ENCODE peak calls at places on chromosomes 7 and 10, in six cellular contexts. One of them, this sample, is unnamed.

GRCh38 chr7:43481905-43482678 is 100.8 kb upstream of the STK17A start:
- DNase-seq in left ventricle myocardium inferior: no peak
- DNase-seq in GM12865: no peak
- DNase-seq in ascending aorta: no peak
- DNase-seq in fibroblast of villous mesenchyme: no peak
- DNase-seq in transverse colon: no peak
- DNase-seq in this sample: peak; percentile 72

GRCh38 chr7:156703209-156703608 is 62.6 kb downstream of the RNF32 start:
- DNase-seq in left ventricle myocardium inferior: peak; percentile 19
- DNase-seq in GM12865: no peak
- DNase-seq in ascending aorta: no peak
- DNase-seq in fibroblast of villous mesenchyme: no peak
- DNase-seq in transverse colon: no peak
- DNase-seq in this sample: no peak

GRCh38 chr10:100370976-100371706 is 24.1 kb downstream of the SCD start:
- DNase-seq in left ventricle myocardium inferior: peak; percentile 77
- DNase-seq in GM12865: peak; percentile 30
- DNase-seq in ascending aorta: peak; percentile 53
- DNase-seq in fibroblast of villous mesenchyme: peak; percentile 86
- DNase-seq in transverse colon: peak; percentile 91
- DNase-seq in this sample: peak; percentile 74

GRCh38 chr7:83947260-83947659 is 247.3 kb downstream of the SEMA3A start:
- DNase-seq in left ventricle myocardium inferior: no peak
- DNase-seq in GM12865: peak; percentile 42
- DNase-seq in ascending aorta: no peak
- DNase-seq in fibroblast of villous mesenchyme: no peak
- DNase-seq in transverse colon: peak; percentile 8
- DNase-seq in this sample: peak; percentile 20

GRCh38 chr7:27203378-27203953 is 3.6 kb upstream of the HOXA13 start:
- DNase-seq in left ventricle myocardium inferior: no peak
- DNase-seq in GM12865: no peak
- DNase-seq in ascending aorta: no peak
- DNase-seq in fibroblast of villous mesenchyme: peak; percentile 13
- DNase-seq in transverse colon: no peak
- DNase-seq in this sample: no peak

GRCh38 chr7:74570533-74571156 is 86.9 kb upstream of the GTF2I start:
- DNase-seq in left ventricle myocardium inferior: no peak
- DNase-seq in GM12865: no peak
- DNase-seq in ascending aorta: no peak
- DNase-seq in fibroblast of villous mesenchyme: no peak
- DNase-seq in transverse colon: no peak
- DNase-seq in this sample: no peak

GRCh38 chr10:131240691-131241090 is 70.8 kb downstream of the TCERG1L start:
- DNase-seq in left ventricle myocardium inferior: no peak
- DNase-seq in GM12865: no peak
- DNase-seq in ascending aorta: no peak
- DNase-seq in fibroblast of villous mesenchyme: no peak
- DNase-seq in transverse colon: no peak
- DNase-seq in this sample: no peak

GRCh38 chr7:121084748-121085336 is 96.3 kb downstream of the CPED1 start:
- DNase-seq in left ventricle myocardium inferior: no peak
- DNase-seq in GM12865: no peak
- DNase-seq in ascending aorta: no peak
- DNase-seq in fibroblast of villous mesenchyme: peak; percentile 76
- DNase-seq in transverse colon: no peak
- DNase-seq in this sample: peak; percentile 94

GRCh38 chr7:19708397-19709248 is at the start of gene POLR1F:
- DNase-seq in left ventricle myocardium inferior: peak; percentile 95
- DNase-seq in GM12865: peak; percentile 96
- DNase-seq in ascending aorta: peak; percentile 78
- DNase-seq in fibroblast of villous mesenchyme: peak; percentile 96
- DNase-seq in transverse colon: peak; percentile 95
- DNase-seq in this sample: peak; percentile 97

GRCh38 chr7:19707240-19707639 is 1.6 kb downstream of the POLR1F start:
- DNase-seq in left ventricle myocardium inferior: no peak
- DNase-seq in GM12865: no peak
- DNase-seq in ascending aorta: no peak
- DNase-seq in fibroblast of villous mesenchyme: peak; percentile 29
- DNase-seq in transverse colon: no peak
- DNase-seq in this sample: peak; percentile 28

GRCh38 chr7:19701471-19701870 is 7.4 kb downstream of the POLR1F start:
- DNase-seq in left ventricle myocardium inferior: no peak
- DNase-seq in GM12865: no peak
- DNase-seq in ascending aorta: no peak
- DNase-seq in fibroblast of villous mesenchyme: no peak
- DNase-seq in transverse colon: no peak
- DNase-seq in this sample: no peak

GRCh38 chr7:19709249-19709578 is 377 bp upstream of the POLR1F start:
- DNase-seq in left ventricle myocardium inferior: no peak
- DNase-seq in GM12865: no peak
- DNase-seq in ascending aorta: no peak
- DNase-seq in fibroblast of villous mesenchyme: no peak
- DNase-seq in transverse colon: no peak
- DNase-seq in this sample: no peak

DNA sequence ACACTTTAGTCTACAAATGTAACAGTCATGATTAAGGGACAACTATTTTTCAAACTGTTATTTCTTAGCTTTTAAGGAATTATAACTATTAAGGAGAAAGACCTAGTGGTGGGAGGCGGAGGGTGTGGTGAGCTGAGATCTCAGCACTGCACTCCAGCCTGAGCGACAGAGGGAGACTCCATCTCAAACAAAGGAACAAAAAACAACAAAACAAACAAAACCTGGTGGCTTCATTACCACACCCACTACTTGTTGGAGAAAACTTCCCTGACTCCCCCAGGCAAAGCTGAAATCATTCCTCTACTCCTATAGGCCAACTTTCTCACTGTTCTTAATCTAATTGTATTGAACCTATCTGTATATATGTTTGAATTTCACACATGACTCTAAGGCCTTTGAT is 3.2 kb downstream of the POLR1F start:
- DNase-seq in left ventricle myocardium inferior: no peak
- DNase-seq in GM12865: no peak
- DNase-seq in ascending aorta: no peak
- DNase-seq in fibroblast of villous mesenchyme: no peak
- DNase-seq in transverse colon: no peak
- DNase-seq in this sample: no peak
- TF ChIP-seq CTCF in left ventricle myocardium inferior: no peak
- TF ChIP-seq CTCF in GM12865: no peak
- TF ChIP-seq CTCF in ascending aorta: no peak
- TF ChIP-seq CTCF in fibroblast of villous mesenchyme: no peak
- TF ChIP-seq CTCF in transverse colon: no peak
- TF ChIP-seq CTCF in this sample: no peak

DNA sequence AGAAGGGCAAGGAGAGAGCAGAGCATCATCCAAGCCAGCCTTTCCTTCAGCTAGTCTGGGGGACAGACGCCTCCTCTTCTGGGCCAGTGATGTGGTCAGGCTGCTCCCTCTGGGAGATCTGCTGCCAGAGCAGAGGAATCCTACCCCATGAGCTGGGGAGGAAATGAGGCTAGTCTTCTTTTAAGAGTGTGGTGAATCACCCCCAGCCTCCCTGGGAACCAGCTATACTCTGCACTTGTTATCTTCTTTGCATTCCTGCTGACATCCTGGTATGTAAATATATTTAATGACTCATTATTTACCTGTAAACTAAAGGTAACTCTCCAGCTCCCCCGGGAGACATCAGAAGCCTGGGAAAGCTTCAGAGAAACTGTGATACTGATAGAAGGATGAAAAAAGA is 41.6 kb upstream of the EPHB6 start:
- DNase-seq in left ventricle myocardium inferior: no peak
- DNase-seq in GM12865: no peak
- DNase-seq in ascending aorta: no peak
- DNase-seq in fibroblast of villous mesenchyme: peak; percentile 64
- DNase-seq in transverse colon: no peak
- DNase-seq in this sample: peak; percentile 83
- H3K4me3 ChIP-seq in left ventricle myocardium inferior: no peak overlapping the region
- H3K4me3 ChIP-seq in GM12865: no peak overlapping the region
- H3K4me3 ChIP-seq in ascending aorta: no peak overlapping the region
- H3K4me3 ChIP-seq in fibroblast of villous mesenchyme: no peak overlapping the region
- H3K4me3 ChIP-seq in transverse colon: no peak overlapping the region
- H3K4me3 ChIP-seq in this sample: no peak overlapping the region

GRCh38 chr10:13956826-13957225 is 370.1 kb downstream of the PRPF18 start:
- DNase-seq in left ventricle myocardium inferior: peak; percentile 74
- DNase-seq in GM12865: no peak
- DNase-seq in ascending aorta: peak; percentile 41
- DNase-seq in fibroblast of villous mesenchyme: peak; percentile 88
- DNase-seq in transverse colon: peak; percentile 29
- DNase-seq in this sample: peak; percentile 95
- TF ChIP-seq CTCF in left ventricle myocardium inferior: peak; percentile 61
- TF ChIP-seq CTCF in GM12865: no peak
- TF ChIP-seq CTCF in ascending aorta: peak; percentile 56
- TF ChIP-seq CTCF in fibroblast of villous mesenchyme: peak; percentile 41
- TF ChIP-seq CTCF in transverse colon: no peak
- TF ChIP-seq CTCF in this sample: peak; percentile 89

GRCh38 chr10:130111115-130111847 is 651 bp upstream of the C10orf143 start:
- DNase-seq in left ventricle myocardium inferior: peak; percentile 96
- DNase-seq in GM12865: peak; percentile 98
- DNase-seq in ascending aorta: peak; percentile 93
- DNase-seq in fibroblast of villous mesenchyme: peak; percentile 97
- DNase-seq in transverse colon: peak; percentile 96
- DNase-seq in this sample: peak; percentile 99

GRCh38 chr10:130109796-130110235 is 814 bp downstream of the C10orf143 start:
- DNase-seq in left ventricle myocardium inferior: peak; percentile 38
- DNase-seq in GM12865: peak; percentile 87
- DNase-seq in ascending aorta: no peak
- DNase-seq in fibroblast of villous mesenchyme: peak; percentile 88
- DNase-seq in transverse colon: peak; percentile 81
- DNase-seq in this sample: peak; percentile 93

GRCh38 chr10:130110236-130111114 is at the start of gene C10orf143:
- DNase-seq in left ventricle myocardium inferior: peak; percentile 98
- DNase-seq in GM12865: peak; percentile 98
- DNase-seq in ascending aorta: peak; percentile 95
- DNase-seq in fibroblast of villous mesenchyme: peak; percentile 98
- DNase-seq in transverse colon: peak; percentile 98
- DNase-seq in this sample: peak; percentile 98

GRCh38 chr10:130108934-130109604 is 1.6 kb downstream of the C10orf143 start:
- DNase-seq in left ventricle myocardium inferior: no peak
- DNase-seq in GM12865: peak; percentile 17
- DNase-seq in ascending aorta: no peak
- DNase-seq in fibroblast of villous mesenchyme: no peak
- DNase-seq in transverse colon: no peak
- DNase-seq in this sample: no peak

GRCh38 chr10:130105724-130106123 is 4.9 kb downstream of the C10orf143 start:
- DNase-seq in left ventricle myocardium inferior: no peak
- DNase-seq in GM12865: no peak
- DNase-seq in ascending aorta: no peak
- DNase-seq in fibroblast of villous mesenchyme: no peak
- DNase-seq in transverse colon: no peak
- DNase-seq in this sample: no peak
- H3K4me3 ChIP-seq in left ventricle myocardium inferior: no peak overlapping the region
- H3K4me3 ChIP-seq in GM12865: no peak overlapping the region
- H3K4me3 ChIP-seq in ascending aorta: no peak overlapping the region
- H3K4me3 ChIP-seq in fibroblast of villous mesenchyme: no peak overlapping the region
- H3K4me3 ChIP-seq in transverse colon: no peak overlapping the region
- H3K4me3 ChIP-seq in this sample: no peak overlapping the region

This sample was measured in choroid plexus epithelial cell.